ENCODE peak calls at places on chromosomes 7 and 10, in four cellular contexts. Z, V, P and K are unnamed samples.
A peak's percentile ranks its signal among the peaks of the same experiment; 100 is the strongest.

GRCh38 chr10:58919927-58920654 is 256.4 kb upstream of the PHYHIPL start:
- DNase-seq in Z (no peak), V (no peak), P (peak; percentile 70), K (no peak)

GRCh38 chr7:88075216-88075615 is 141.2 kb downstream of the ADAM22 start:
- DNase-seq in Z (no peak), V (no peak), P (no peak), K (no peak)

GRCh38 chr7:122143376-122143750 is 686 bp downstream of the AASS start:
- DNase-seq in Z (peak; percentile 23), V (peak; percentile 59), P (peak; percentile 52), K (no peak)

GRCh38 chr7:53422291-53422690 is 386.9 kb downstream of the POM121L12 start:
- DNase-seq in Z (no peak), V (no peak), P (no peak), K (no peak)

GRCh38 chr7:134434701-134435100 is 24.2 kb downstream of the AKR1B1 start:
- DNase-seq in Z (no peak), V (no peak), P (no peak), K (no peak)

GRCh38 chr10:122044045-122044661 is 55.2 kb downstream of the TACC2 start:
- DNase-seq in Z (no peak), V (peak; percentile 50), P (peak; percentile 49), K (no peak)

GRCh38 chr10:69843923-69844322 is 42.2 kb downstream of the COL13A1 start:
- DNase-seq in Z (no peak), V (peak; percentile 76), P (no peak), K (no peak)

GRCh38 chr7:155874411-155874810 is 62.1 kb upstream of the SHH start:
- DNase-seq in Z (no peak), V (no peak), P (no peak), K (no peak)

GRCh38 chr10:49001402-49001801 is 61.8 kb upstream of the LRRC18 start:
- DNase-seq in Z (no peak), V (peak; percentile 70), P (peak; percentile 84), K (no peak)

GRCh38 chr10:119139464-119140067 is 25.9 kb downstream of the SFXN4 start:
- DNase-seq in Z (no peak), V (peak; percentile 58), P (peak; percentile 54), K (no peak)

GRCh38 chr7:151806204-151806603 is 70.7 kb downstream of the PRKAG2 start:
- DNase-seq in Z (no peak), V (no peak), P (peak; percentile 50), K (no peak)

GRCh38 chr7:155213385-155213784 is 84.3 kb upstream of the INSIG1 start:
- DNase-seq in Z (no peak), V (no peak), P (no peak), K (no peak)

GRCh38 chr7:43112088-43112940 is at the start of gene HECW1:
- DNase-seq in Z (peak; percentile 16), V (peak; percentile 27), P (peak; percentile 50), K (no peak)

GRCh38 chr7:102042016-102042656 is 224.7 kb downstream of the CUX1 start:
- DNase-seq in Z (no peak), V (no peak), P (no peak), K (no peak)

GRCh38 chr7:101630591-101630990 is 1.5 kb upstream of the MYL10 start:
- DNase-seq in Z (no peak), V (peak; percentile 59), P (peak; percentile 37), K (no peak)

GRCh38 chr7:100626530-100627237 is 14.3 kb downstream of the MOSPD3 start:
- DNase-seq in Z (peak; percentile 48), V (peak; percentile 44), P (peak; percentile 81), K (peak; percentile 72)

GRCh38 chr10:82267014-82267413 is 392.0 kb downstream of the NRG3 start:
- DNase-seq in Z (no peak), V (no peak), P (no peak), K (no peak)